ENCODE peak calls at places on chromosome 10, in seven cellular contexts. K is A549, J is ovary, B is IMR-90, E is fibroblast of lung, Z is psoas muscle, T is H1. W is an unnamed sample.

GRCh38 chr10:60524541-60524940 is 134.9 kb upstream of the ANK3 start:
- DNase-seq in T (no peak), K (no peak), Z (no peak), B (peak; percentile 52), J (no peak), E (peak; percentile 95), W (no peak)

GRCh38 chr10:95462740-95463667 is 98.2 kb downstream of the SORBS1 start:
- DNase-seq in J (no peak), B (no peak), Z (no peak), K (no peak), E (no peak), T (no peak), W (no peak)

GRCh38 chr10:69961168-69961863 is 91.3 kb upstream of the MACROH2A2 start:
- DNase-seq in T (no peak), J (no peak), E (peak; percentile 19), Z (no peak), K (no peak), B (no peak), W (no peak)

GRCh38 chr10:29055091-29055490 is 233.8 kb upstream of the LYZL1 start:
- DNase-seq in K (no peak), Z (no peak), E (no peak), B (no peak), T (no peak), J (no peak), W (no peak)

GRCh38 chr10:131418686-131419085 is 107.2 kb upstream of the TCERG1L start:
- DNase-seq in J (no peak), T (no peak), E (no peak), Z (no peak), K (no peak), B (no peak), W (no peak)

GRCh38 chr10:29471483-29471859 is 163.3 kb downstream of the SVIL start:
- DNase-seq in B (peak; percentile 90), K (no peak), J (no peak), Z (no peak), T (no peak), E (peak; percentile 90), W (no peak)

GRCh38 chr10:58502956-58503355 is 9.7 kb upstream of the BICC1 start:
- DNase-seq in T (no peak), Z (no peak), E (peak; percentile 37), B (peak; percentile 59), J (no peak), K (no peak), W (no peak)

GRCh38 chr10:32650246-32650655 is 204.3 kb downstream of the CCDC7 start:
- DNase-seq in B (no peak), E (peak; percentile 0), K (no peak), Z (no peak), J (no peak), T (no peak), W (no peak)

GRCh38 chr10:32348297-32349198 is 1.6 kb upstream of the EPC1 start:
- DNase-seq in Z (no peak), E (no peak), K (no peak), T (no peak), B (no peak), J (no peak), W (no peak)

GRCh38 chr10:84138478-84139125 is 707 bp upstream of the GHITM start:
- DNase-seq in E (no peak), Z (peak; percentile 57), T (no peak), J (peak; percentile 36), B (peak; percentile 22), K (peak; percentile 58), W (peak; percentile 66)

GRCh38 chr10:28254290-28254985 is 48.4 kb downstream of the MPP7 start:
- DNase-seq in B (peak; percentile 54), K (no peak), T (no peak), E (peak; percentile 92), J (no peak), Z (no peak), W (no peak)

GRCh38 chr10:59388577-59388976 is 26.2 kb upstream of the FAM13C start:
- DNase-seq in T (no peak), J (no peak), K (no peak), B (no peak), Z (no peak), E (no peak), W (no peak)

GRCh38 chr10:7559447-7559846 is 107.3 kb downstream of the ITIH5 start:
- DNase-seq in B (no peak), J (no peak), T (no peak), Z (no peak), E (no peak), K (no peak), W (no peak)

GRCh38 chr10:6553937-6554336 is 26.1 kb downstream of the PRKCQ start:
- DNase-seq in J (no peak), B (no peak), T (no peak), K (no peak), Z (no peak), E (no peak), W (no peak)

GRCh38 chr10:129601737-129602136 is 134.7 kb downstream of the MGMT start:
- DNase-seq in T (no peak), J (no peak), K (no peak), E (no peak), Z (no peak), B (no peak), W (no peak)

GRCh38 chr10:106474891-106475290 is 689.6 kb downstream of the SORCS1 start:
- DNase-seq in K (no peak), J (no peak), Z (no peak), T (no peak), E (no peak), B (peak; percentile 26), W (no peak)

GRCh38 chr10:124559372-124560132 is 97.9 kb downstream of the LHPP start:
- DNase-seq in Z (peak; percentile 46), J (no peak), T (no peak), E (no peak), B (no peak), K (no peak), W (peak; percentile 11)

GRCh38 chr10:119378737-119379067 is 163.8 kb downstream of the RGS10 start:
- DNase-seq in Z (peak; percentile 91), T (no peak), E (peak; percentile 44), J (no peak), K (no peak), B (no peak), W (no peak)

GRCh38 chr10:5534880-5535856 is 10.4 kb downstream of the CALML3 start:
- DNase-seq in B (peak; percentile 80), T (no peak), E (peak; percentile 38), Z (peak; percentile 44), J (peak; percentile 7), K (no peak), W (no peak)

GRCh38 chr10:75407716-75408511 is 6.3 kb upstream of the ZNF503 start:
- DNase-seq in Z (peak; percentile 58), K (no peak), E (peak; percentile 48), B (no peak), T (no peak), J (peak; percentile 64), W (peak; percentile 43)

GRCh38 chr10:17229016-17229716 is 1.1 kb downstream of the VIM start:
- DNase-seq in T (no peak), Z (peak; percentile 94), B (peak; percentile 89), K (peak; percentile 89), J (peak; percentile 93), E (peak; percentile 90), W (peak; percentile 94)

GRCh38 chr10:133455196-133455595 is 1.5 kb downstream of the SCART1 start:
- DNase-seq in K (no peak), Z (no peak), J (no peak), B (no peak), T (no peak), E (no peak), W (no peak)

GRCh38 chr10:34775044-34775637 is 40.0 kb downstream of the PARD3 start:
- DNase-seq in J (no peak), B (no peak), T (no peak), Z (no peak), K (no peak), E (no peak), W (no peak)

GRCh38 chr10:12432402-12433189 is 83.2 kb downstream of the CAMK1D start:
- DNase-seq in E (no peak), K (no peak), B (no peak), T (no peak), J (no peak), Z (no peak), W (no peak)
- H3K4me3 ChIP-seq in E (no peak overlapping the region), K (no peak overlapping the region), B (no peak overlapping the region), T (no peak overlapping the region), J (no peak overlapping the region), Z (no peak overlapping the region), W (no peak overlapping the region)

DNA sequence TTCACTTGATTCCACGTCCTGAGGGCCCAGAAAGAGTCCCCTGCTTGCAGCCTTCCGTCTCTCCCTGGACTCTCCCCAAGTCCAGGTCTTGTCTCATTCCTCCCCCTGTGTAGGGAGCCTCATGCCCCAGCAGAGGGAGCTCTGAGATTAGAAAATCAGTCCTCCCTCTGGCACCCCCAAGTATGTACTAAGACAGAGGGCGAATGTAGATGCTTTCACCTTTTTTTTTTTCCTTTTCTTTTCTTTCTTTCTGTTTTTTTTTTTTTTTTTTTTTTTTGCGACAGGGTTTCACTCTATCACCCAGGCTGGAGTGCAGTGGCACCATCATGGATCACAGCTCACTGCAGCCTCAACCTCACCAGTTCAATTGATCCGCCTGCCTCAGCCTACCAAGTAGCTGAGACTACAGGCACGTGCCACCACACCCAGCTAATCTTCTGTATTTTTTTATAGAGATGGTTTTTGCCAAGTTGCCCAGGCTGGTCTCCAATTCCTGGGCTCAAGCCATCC is 10.3 kb downstream of the SFXN3 start:
- DNase-seq in T (no peak), K (peak; percentile 90), E (peak; percentile 82), Z (peak; percentile 85), J (peak; percentile 80), B (peak; percentile 88), W (peak; percentile 83)
- TF ChIP-seq CTCF in T (peak; percentile 83), K (peak; percentile 85), E (peak; percentile 88), Z (peak; percentile 86), J (peak; percentile 32), B (peak; percentile 92), W (peak; percentile 86)

DNA sequence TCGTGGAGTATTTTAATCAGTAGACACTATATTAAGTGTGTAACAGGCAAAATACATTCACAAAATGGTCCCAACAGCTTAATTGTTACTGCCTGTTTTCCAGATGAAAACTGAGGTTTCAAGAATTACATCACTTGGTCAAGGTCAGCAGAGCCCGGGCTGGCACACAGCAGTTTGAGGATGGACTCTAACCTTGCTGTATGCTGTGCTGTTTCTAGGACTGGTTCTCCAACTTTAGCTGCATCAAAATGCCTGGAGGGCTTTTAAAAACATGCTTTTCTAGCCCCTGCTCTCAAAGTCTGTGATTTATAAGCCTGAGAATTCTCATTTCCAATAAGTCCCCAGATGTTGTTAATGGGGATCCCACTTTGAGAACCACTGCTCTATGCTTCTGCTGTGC is 247.1 kb upstream of the FZD8 start:
- DNase-seq in J (no peak), B (no peak), Z (no peak), K (no peak), T (no peak), E (no peak), W (peak; percentile 44)
- H3K4me1 ChIP-seq in J (no peaks in the 10 kb centered on the region), B (peaks cover 19% of the 10 kb centered on the region), Z (no peaks in the 10 kb centered on the region), K (peaks cover 5% of the 10 kb centered on the region), T (no peaks in the 10 kb centered on the region), E (peaks cover 3% of the 10 kb centered on the region), W (peaks cover 34% of the 10 kb centered on the region)

DNA sequence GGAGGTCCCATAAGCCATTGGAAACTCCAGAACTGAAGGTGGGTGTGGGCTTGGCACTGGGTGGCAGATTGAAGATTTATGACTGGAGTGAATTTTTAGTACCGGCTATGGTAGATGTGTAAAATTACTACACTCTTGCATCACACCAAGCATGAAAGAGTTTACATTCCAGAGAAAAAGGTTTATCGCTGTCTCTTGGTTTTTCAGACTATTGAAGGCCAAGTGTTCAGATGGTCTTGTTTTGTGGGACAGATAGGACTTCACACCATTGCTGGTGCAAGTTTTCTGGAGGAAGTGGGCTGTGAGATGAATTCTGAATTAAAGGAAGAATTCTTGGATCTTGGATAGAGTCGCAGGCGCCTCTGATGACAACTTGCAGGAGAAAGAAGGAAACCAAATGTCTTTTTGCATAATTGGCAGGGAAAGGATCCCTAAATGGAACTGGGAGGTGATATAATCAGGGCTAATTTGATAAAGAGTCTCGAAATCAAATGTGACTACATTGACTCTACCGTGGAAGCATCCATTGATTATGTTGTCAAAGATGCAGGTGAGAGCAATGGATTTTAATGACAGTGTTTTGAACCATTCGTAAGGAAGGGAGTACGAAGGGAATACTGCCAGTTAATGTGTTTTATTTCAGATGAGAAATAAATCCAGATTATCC is 14.2 kb upstream of the NMT2 start:
- DNase-seq in K (no peak), J (no peak), E (no peak), B (peak; percentile 58), Z (no peak), T (no peak), W (no peak)
- H3K4me3 ChIP-seq in K (no peak overlapping the region), J (no peak overlapping the region), E (no peak overlapping the region), B (no peak overlapping the region), Z (no peak overlapping the region), T (no peak overlapping the region), W (no peak overlapping the region)

W was measured in mucosa of descending colon.